ENCODE peak calls at places on chromosomes 3 and 15, in seven cellular contexts. T, K, V, A, E, B and R are unnamed samples.

GRCh38 chr15:62798536-62798935 is 244.0 kb upstream of the TPM1 start:
- DNase-seq in V (no peak), K (peak), A (no peak), E (no peak), B (no peak), T (no peak), R (no peak)

GRCh38 chr3:115766587-115767492 is 143.5 kb downstream of the GAP43 start:
- DNase-seq in K (no peak), A (no peak), B (no peak), V (no peak), E (no peak), T (no peak), R (no peak)

GRCh38 chr3:155500429-155500828 is 206.9 kb upstream of the STRIT1 start:
- DNase-seq in K (no peak), T (no peak), V (no peak), E (no peak), B (no peak), A (no peak), R (no peak)

GRCh38 chr3:52794612-52795099 is at the start of gene ITIH3:
- DNase-seq in K (no peak), T (no peak), B (no peak), V (no peak), A (no peak), E (peak), R (no peak)

GRCh38 chr3:125916376-125916978 is 52.5 kb upstream of the ROPN1B start:
- DNase-seq in A (no peak), B (no peak), K (no peak), E (peak), V (peak), T (peak), R (peak)

GRCh38 chr3:195613468-195614069 is 29.8 kb upstream of the APOD start:
- DNase-seq in E (no peak), V (no peak), A (no peak), K (no peak), B (peak), T (no peak), R (no peak)

GRCh38 chr3:190585771-190586630 is 72.1 kb downstream of the IL1RAP start:
- DNase-seq in K (no peak), E (no peak), B (no peak), V (no peak), T (no peak), A (no peak), R (peak)

GRCh38 chr3:194075088-194075615 is 60.8 kb upstream of the HES1 start:
- DNase-seq in E (no peak), T (no peak), V (no peak), B (no peak), K (no peak), A (no peak), R (no peak)

GRCh38 chr15:34304613-34305012 is 33.0 kb downstream of the SLC12A6 start:
- DNase-seq in V (no peak), B (no peak), T (no peak), K (no peak), A (no peak), E (no peak), R (peak)

GRCh38 chr15:28122038-28122949 is 23.2 kb upstream of the OCA2 start:
- DNase-seq in K (no peak), V (no peak), E (no peak), A (no peak), T (no peak), B (no peak), R (no peak)

GRCh38 chr15:80549191-80549590 is 145.0 kb downstream of the ARNT2 start:
- DNase-seq in B (no peak), A (no peak), E (no peak), V (no peak), K (no peak), T (no peak), R (peak)

GRCh38 chr3:134650431-134651346 is at the start of gene KY:
- DNase-seq in E (peak), B (no peak), V (no peak), K (peak), A (peak), T (peak), R (no peak)

GRCh38 chr3:45507820-45508317 is 86.7 kb upstream of the LIMD1 start:
- DNase-seq in A (no peak), K (no peak), B (no peak), V (no peak), T (peak), E (peak), R (no peak)

GRCh38 chr3:69649120-69649519 is 90.1 kb upstream of the MITF start:
- DNase-seq in B (no peak), E (no peak), K (no peak), V (no peak), T (no peak), A (no peak), R (no peak)

GRCh38 chr15:62946940-62947339 is 95.6 kb upstream of the TPM1 start:
- DNase-seq in T (no peak), B (no peak), V (no peak), E (no peak), K (no peak), A (no peak), R (no peak)

GRCh38 chr3:8805774-8806173 is 36.4 kb upstream of the OXTR start:
- DNase-seq in V (no peak), B (no peak), E (no peak), K (no peak), T (no peak), A (no peak), R (no peak)

GRCh38 chr3:77142636-77143035 is 102.7 kb downstream of the ROBO2 start:
- DNase-seq in T (no peak), V (no peak), A (no peak), K (no peak), E (no peak), B (no peak), R (no peak)

GRCh38 chr3:47283193-47283537 is 421 bp downstream of the KLHL18 start:
- DNase-seq in T (no peak), K (peak), E (no peak), A (peak), B (peak), V (no peak), R (no peak)

DNA sequence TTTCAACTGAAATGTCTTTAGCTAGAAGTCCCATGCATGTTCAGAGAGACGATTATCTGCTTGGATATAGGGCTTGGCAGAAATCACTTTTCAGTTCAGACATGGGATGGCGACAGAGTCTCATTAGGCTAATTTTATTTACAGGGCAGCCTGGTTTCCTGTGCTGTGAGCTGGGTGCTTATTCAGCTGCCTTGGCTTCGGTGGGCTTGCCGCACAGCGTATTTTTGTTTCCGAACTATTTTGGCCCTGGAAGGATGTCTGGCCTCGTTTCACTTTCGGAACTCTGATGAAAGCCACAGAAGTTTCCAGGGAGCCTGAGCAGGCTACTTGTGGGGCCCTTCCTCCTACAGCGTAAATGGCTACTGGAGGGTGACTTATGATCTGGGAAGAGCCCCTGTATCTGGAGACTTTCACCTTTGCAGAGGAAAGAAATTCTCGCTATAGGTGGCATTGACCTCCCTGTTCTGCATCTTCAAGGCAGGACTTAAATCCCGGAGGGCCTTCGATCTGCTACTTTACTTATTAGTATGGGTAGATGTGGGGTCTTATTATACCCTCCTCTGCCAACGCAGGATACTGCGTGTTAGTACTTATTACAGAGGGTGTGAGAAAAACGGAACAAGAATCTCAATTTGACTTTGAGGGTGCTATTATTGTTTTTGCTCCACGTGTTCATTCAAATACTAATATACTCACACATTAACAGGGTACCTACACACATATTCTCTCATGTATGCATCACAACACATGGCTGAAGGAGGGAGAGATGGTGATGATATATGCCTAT is 364.0 kb upstream of the RBMS3 start:
- DNase-seq in V (no peak), E (peak), B (peak), K (peak), T (peak), A (peak), R (peak)
- TF ChIP-seq CTCF in V (peak), E (peak), B (peak), K (peak), T (peak), A (peak), R (peak)

GRCh38 chr15:44726568-44727461 is 9.5 kb upstream of the TRIM69 start:
- DNase-seq in E (no peak), B (peak), A (no peak), T (no peak), V (no peak), K (no peak), R (peak)
- H3K4me3 ChIP-seq in E (no peak), B (no peak), A (peak), T (peak), V (no peak), K (no peak), R (no peak)

DNA sequence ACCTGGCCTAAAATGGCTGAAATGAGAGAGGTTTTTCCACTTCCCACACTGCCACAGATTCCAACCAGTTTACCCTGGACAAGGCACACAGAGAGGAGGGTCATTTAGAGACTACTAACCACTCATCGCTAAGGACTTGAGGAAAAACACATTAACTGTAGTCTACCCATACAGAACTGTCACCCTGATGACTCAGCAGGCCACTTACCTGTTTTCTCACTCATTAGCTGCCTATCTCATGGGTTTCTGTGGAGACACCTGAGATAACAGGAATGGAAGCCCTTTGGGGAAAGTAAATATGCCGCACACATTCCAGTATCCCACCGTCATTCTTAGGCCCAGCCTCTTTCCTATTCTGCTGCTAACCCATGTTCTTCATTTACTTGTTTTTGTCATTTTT is 50.0 kb downstream of the ABCC5 start:
- DNase-seq in E (no peak), V (no peak), T (no peak), K (no peak), A (no peak), B (no peak), R (no peak)
- TF ChIP-seq CTCF in E (no peak), V (no peak), T (no peak), K (no peak), A (no peak), B (no peak), R (no peak)

DNA sequence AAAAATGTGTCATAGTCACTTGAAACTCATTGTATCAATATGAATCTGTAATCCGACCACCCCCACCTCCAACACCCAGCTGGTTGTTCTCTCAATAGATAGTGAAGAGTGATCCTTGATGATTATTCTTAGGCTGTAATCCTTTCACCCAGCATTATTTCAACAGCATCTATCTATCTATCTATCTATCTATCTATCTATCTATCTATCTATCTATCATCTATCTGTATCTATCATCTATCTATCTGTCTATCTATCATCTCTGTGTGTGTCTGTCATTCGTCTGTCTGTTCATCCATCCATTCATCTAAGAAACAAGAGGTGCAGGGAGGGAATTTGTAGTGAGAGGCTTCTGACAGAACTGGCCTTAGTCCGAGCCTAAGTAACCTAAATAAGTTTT is 78.7 kb upstream of the IGSF10 start:
- DNase-seq in T (no peak), E (no peak), A (no peak), B (no peak), K (no peak), V (no peak), R (no peak)
- H3K4me3 ChIP-seq in T (no peak), E (no peak), A (no peak), B (no peak), K (no peak), V (no peak), R (no peak)

GRCh38 chr15:86690566-86690965 is 610.9 kb downstream of the AGBL1 start:
- DNase-seq in E (peak), V (no peak), A (no peak), K (no peak), T (no peak), B (no peak), R (no peak)

GRCh38 chr15:86685263-86685662 is 605.6 kb downstream of the AGBL1 start:
- DNase-seq in K (no peak), T (no peak), A (no peak), B (no peak), E (no peak), V (no peak), R (no peak)

GRCh38 chr15:86691091-86691490 is 611.4 kb downstream of the AGBL1 start:
- DNase-seq in V (no peak), B (no peak), E (peak), A (no peak), T (no peak), K (peak), R (no peak)
- TF ChIP-seq CTCF in V (peak), B (no peak), E (no peak), A (no peak), T (peak), K (peak), R (no peak)

GRCh38 chr15:95716708-95717107 is 613.8 kb upstream of the NR2F2 start:
- DNase-seq in A (no peak), E (no peak), V (no peak), K (no peak), B (no peak), T (no peak), R (no peak)

GRCh38 chr15:95715116-95715888 is 615.2 kb upstream of the NR2F2 start:
- DNase-seq in B (no peak), T (no peak), V (no peak), K (no peak), E (no peak), A (no peak), R (no peak)

GRCh38 chr15:95718441-95718840 is 612.1 kb upstream of the NR2F2 start:
- DNase-seq in E (no peak), B (peak), T (peak), K (no peak), V (no peak), A (no peak), R (no peak)

GRCh38 chr15:95713315-95713714 is 617.2 kb upstream of the NR2F2 start:
- DNase-seq in A (no peak), T (no peak), K (no peak), B (no peak), V (no peak), E (no peak), R (no peak)

DNA sequence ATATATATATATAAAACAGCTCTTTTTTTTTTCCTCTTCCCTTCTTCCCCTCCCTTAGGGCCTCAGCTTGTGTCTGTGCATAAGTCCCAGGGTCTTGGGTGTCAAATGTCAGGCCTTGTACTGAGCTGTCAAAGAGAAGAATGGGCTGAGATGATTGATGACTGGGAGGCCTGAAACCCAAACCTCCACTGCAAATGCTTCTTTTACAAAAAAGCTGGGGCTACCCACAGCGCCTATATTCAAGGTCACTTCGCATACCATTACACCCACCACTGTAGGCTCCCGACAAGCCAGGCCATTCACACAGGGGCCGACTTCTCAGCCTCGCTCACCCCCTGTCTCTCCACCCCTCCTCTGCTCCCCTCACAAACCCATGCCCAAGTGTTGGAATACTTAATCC is 614.6 kb upstream of the NR2F2 start:
- DNase-seq in A (no peak), E (peak), T (no peak), B (no peak), K (no peak), V (no peak), R (no peak)
- H3K4me3 ChIP-seq in A (no peak), E (no peak), T (no peak), B (no peak), K (no peak), V (no peak), R (no peak)

GRCh38 chr15:78437762-78438594 is at the start of gene IREB2:
- DNase-seq in E (peak), B (peak), K (peak), V (peak), A (peak), T (peak), R (peak)

GRCh38 chr15:78434134-78434533 is 3.9 kb upstream of the IREB2 start:
- DNase-seq in K (no peak), V (no peak), A (no peak), T (no peak), B (no peak), E (no peak), R (no peak)

GRCh38 chr15:78440375-78441373 is 2.7 kb downstream of the IREB2 start:
- DNase-seq in K (no peak), T (no peak), A (no peak), E (no peak), B (no peak), V (no peak), R (no peak)

GRCh38 chr15:78437107-78437761 is 782 bp upstream of the IREB2 start:
- DNase-seq in V (no peak), E (no peak), T (no peak), A (no peak), K (no peak), B (no peak), R (no peak)

GRCh38 chr15:78438595-78439285 is 724 bp downstream of the IREB2 start:
- DNase-seq in T (no peak), E (peak), B (no peak), V (no peak), A (no peak), K (peak), R (no peak)
- TF ChIP-seq CTCF in T (no peak), E (peak), B (no peak), V (no peak), A (no peak), K (no peak), R (peak)

DNA sequence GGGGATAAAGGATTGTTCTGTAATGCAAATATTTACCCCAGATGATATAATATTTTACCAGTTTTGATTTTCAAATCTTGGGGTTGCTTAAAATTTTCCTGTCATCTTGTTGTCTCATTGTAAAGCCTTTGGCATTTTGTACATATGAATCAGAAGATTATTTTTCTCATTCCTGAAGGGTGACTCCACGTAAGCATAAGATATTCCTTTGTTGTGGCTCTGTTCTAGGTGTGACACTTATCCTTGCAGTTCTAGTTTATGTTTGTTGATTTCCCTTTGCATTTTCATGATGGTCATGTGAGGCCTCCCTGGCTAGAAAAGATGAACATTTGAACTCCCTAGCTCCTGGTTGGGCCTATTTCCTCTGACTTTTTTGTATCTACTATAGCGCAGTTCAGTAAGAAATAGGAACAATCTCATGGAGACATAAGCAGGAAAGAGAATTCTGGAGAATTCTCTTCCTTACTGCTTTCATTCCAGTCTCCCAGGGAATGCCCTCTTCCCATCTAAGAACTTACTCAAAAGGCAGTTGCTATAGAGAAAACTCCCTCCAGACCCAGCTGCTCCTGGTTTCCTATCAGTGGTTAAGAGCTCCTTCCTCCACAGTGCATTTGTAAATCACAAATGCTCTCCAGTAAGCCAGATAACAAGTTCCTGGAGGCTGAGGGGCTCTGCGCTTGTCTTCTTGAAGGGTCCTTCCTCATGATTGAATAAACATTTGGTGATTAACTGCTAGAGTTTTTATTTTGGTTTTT is 124.7 kb downstream of the WNT5A start:
- DNase-seq in K (no peak), V (no peak), B (no peak), E (peak), T (no peak), A (no peak), R (no peak)
- H3K4me3 ChIP-seq in K (no peak), V (no peak), B (no peak), E (no peak), T (no peak), A (no peak), R (no peak)

GRCh38 chr3:4196748-4197147 is 106.4 kb upstream of the SETMAR start:
- DNase-seq in B (no peak), K (no peak), E (no peak), V (no peak), T (no peak), A (no peak), R (no peak)
- TF ChIP-seq CTCF in B (no peak), K (no peak), E (no peak), V (no peak), T (no peak), A (no peak), R (no peak)

GRCh38 chr3:99646107-99646435 is 7.7 kb downstream of the COL8A1 start:
- DNase-seq in V (no peak), T (no peak), B (no peak), A (no peak), K (no peak), E (no peak), R (no peak)
- H3K4me3 ChIP-seq in V (no peak), T (no peak), B (no peak), A (no peak), K (no peak), E (no peak), R (no peak)